ENCODE peak calls at places on chromosomes 1 and 21, in six cellular contexts. One of them, this sample, is unnamed.
A peak's percentile ranks its signal among the peaks of the same experiment; 100 is the strongest.

GRCh38 chr1:29655145-29655544 is 418.8 kb downstream of the PTPRU start:
- DNase-seq in choroid plexus epithelial cell: no peak
- DNase-seq in caudate nucleus: no peak
- DNase-seq in HuH-7: no peak
- DNase-seq in activated T-cell treated with anti-CD3 and anti-CD28 coated beads for 4 hours: no peak
- DNase-seq in tibial artery: no peak
- DNase-seq in this sample: no peak

GRCh38 chr1:99968214-99968613 is 1.6 kb upstream of the SLC35A3 start:
- DNase-seq in HuH-7: no peak
- DNase-seq in tibial artery: no peak
- DNase-seq in caudate nucleus: no peak
- DNase-seq in choroid plexus epithelial cell: no peak
- DNase-seq in activated T-cell treated with anti-CD3 and anti-CD28 coated beads for 4 hours: no peak
- DNase-seq in this sample: no peak

GRCh38 chr1:164731161-164731747 is 172.3 kb downstream of the PBX1 start:
- DNase-seq in HuH-7: no peak
- DNase-seq in activated T-cell treated with anti-CD3 and anti-CD28 coated beads for 4 hours: no peak
- DNase-seq in caudate nucleus: no peak
- DNase-seq in tibial artery: no peak
- DNase-seq in choroid plexus epithelial cell: no peak
- DNase-seq in this sample: no peak

GRCh38 chr1:27522860-27523665 is 33.1 kb upstream of the WASF2 start:
- DNase-seq in activated T-cell treated with anti-CD3 and anti-CD28 coated beads for 4 hours: peak; percentile 43
- DNase-seq in HuH-7: peak; percentile 47
- DNase-seq in tibial artery: peak; percentile 40
- DNase-seq in choroid plexus epithelial cell: peak; percentile 56
- DNase-seq in caudate nucleus: no peak
- DNase-seq in this sample: peak; percentile 39

GRCh38 chr1:184986250-184986649 is 11.9 kb upstream of the NIBAN1 start:
- DNase-seq in HuH-7: no peak
- DNase-seq in choroid plexus epithelial cell: peak; percentile 76
- DNase-seq in caudate nucleus: no peak
- DNase-seq in activated T-cell treated with anti-CD3 and anti-CD28 coated beads for 4 hours: no peak
- DNase-seq in tibial artery: no peak
- DNase-seq in this sample: no peak

GRCh38 chr1:234069760-234070159 is 165.3 kb downstream of the SLC35F3 start:
- DNase-seq in choroid plexus epithelial cell: peak; percentile 4
- DNase-seq in activated T-cell treated with anti-CD3 and anti-CD28 coated beads for 4 hours: no peak
- DNase-seq in tibial artery: no peak
- DNase-seq in caudate nucleus: no peak
- DNase-seq in HuH-7: no peak
- DNase-seq in this sample: no peak

GRCh38 chr1:200364831-200365230 is 45.0 kb downstream of the ZNF281 start:
- DNase-seq in HuH-7: no peak
- DNase-seq in tibial artery: no peak
- DNase-seq in choroid plexus epithelial cell: no peak
- DNase-seq in activated T-cell treated with anti-CD3 and anti-CD28 coated beads for 4 hours: no peak
- DNase-seq in caudate nucleus: no peak
- DNase-seq in this sample: no peak

GRCh38 chr1:226725870-226726212 is 13.2 kb downstream of the ITPKB start:
- DNase-seq in choroid plexus epithelial cell: no peak
- DNase-seq in HuH-7: no peak
- DNase-seq in tibial artery: no peak
- DNase-seq in activated T-cell treated with anti-CD3 and anti-CD28 coated beads for 4 hours: no peak
- DNase-seq in caudate nucleus: no peak
- DNase-seq in this sample: no peak

GRCh38 chr1:214864896-214865688 is 217.4 kb upstream of the KCNK2 start:
- DNase-seq in choroid plexus epithelial cell: peak; percentile 90
- DNase-seq in tibial artery: no peak
- DNase-seq in HuH-7: no peak
- DNase-seq in caudate nucleus: no peak
- DNase-seq in activated T-cell treated with anti-CD3 and anti-CD28 coated beads for 4 hours: no peak
- DNase-seq in this sample: no peak

GRCh38 chr21:43697758-43698643 is 20.9 kb upstream of the PDXK start:
- DNase-seq in HuH-7: no peak
- DNase-seq in caudate nucleus: no peak
- DNase-seq in activated T-cell treated with anti-CD3 and anti-CD28 coated beads for 4 hours: no peak
- DNase-seq in choroid plexus epithelial cell: peak; percentile 74
- DNase-seq in tibial artery: no peak
- DNase-seq in this sample: no peak